ENCODE peak calls at places on chromosome 19, in eight cellular contexts. S, M, W, D, Y, A, N and R are unnamed samples.

GRCh38 chr19:13100031-13100588 is 2.5 kb downstream of the LYL1 start:
- DNase-seq in S (no peak), M (no peak), W (no peak), D (no peak), Y (no peak), A (no peak), N (peak), R (no peak)

GRCh38 chr19:17328517-17329060 is 6.1 kb downstream of the ANO8 start:
- DNase-seq in S (no peak), M (no peak), W (no peak), D (no peak), Y (no peak), A (no peak), N (no peak), R (no peak)

GRCh38 chr19:31718898-31719297 is 369.7 kb upstream of the TSHZ3 start:
- DNase-seq in S (no peak), M (no peak), W (no peak), D (no peak), Y (no peak), A (no peak), N (no peak), R (no peak)

GRCh38 chr19:42697884-42698283 is 42.4 kb downstream of the PSG3 start:
- DNase-seq in S (no peak), M (no peak), W (no peak), D (no peak), Y (no peak), A (no peak), N (no peak), R (no peak)

GRCh38 chr19:13155472-13156284 is 5.5 kb downstream of the IER2 start:
- DNase-seq in S (peak), M (peak), W (peak), D (peak), Y (peak), A (peak), N (peak), R (no peak)

GRCh38 chr19:17719730-17720486 is 628 bp downstream of the MAP1S start:
- DNase-seq in S (no peak), M (peak), W (peak), D (peak), Y (no peak), A (peak), N (no peak), R (no peak)

GRCh38 chr19:4038661-4039096 is 28.0 kb downstream of the ZBTB7A start:
- DNase-seq in S (no peak), M (no peak), W (no peak), D (no peak), Y (no peak), A (no peak), N (no peak), R (no peak)

GRCh38 chr19:47122359-47123335 is 8.0 kb upstream of the SAE1 start:
- DNase-seq in S (no peak), M (no peak), W (peak), D (no peak), Y (no peak), A (no peak), N (peak), R (peak)